ENCODE peak calls at places on chromosomes 4 and X, in nine cellular contexts. V is testis; T is GM03348; U is colonic mucosa; L is amniotic epithelial cell; P is bronchial epithelial cell; W is GM19239; M is NCI-H69; N is stimulated activated CD8-positive, alpha-beta memory T cell treated with anti-CD3 and anti-CD28 coated beads, Interleukin-7, amount 100 ng/mL, for 1 hour. H is an unnamed sample.
A peak's percentile ranks its signal among the peaks of the same experiment; 100 is the strongest.

GRCh38 chr4:100977746-100978397 is 369.5 kb downstream of the PPP3CA start:
- DNase-seq in W (no peak), T (peak; percentile 30), L (peak; percentile 82), M (peak; percentile 4), N (no peak), V (no peak), P (no peak), U (no peak), H (no peak)

GRCh38 chr4:5366421-5366820 is 315.1 kb downstream of the STK32B start:
- DNase-seq in M (no peak), P (peak; percentile 42), W (no peak), N (no peak), V (no peak), L (no peak), U (no peak), T (peak; percentile 73), H (no peak)

GRCh38 chrX:31353095-31353494 is 281.3 kb upstream of the FTHL17 start:
- DNase-seq in V (no peak), L (peak; percentile 56), N (no peak), U (no peak), P (peak; percentile 89), M (no peak), W (no peak), T (peak; percentile 46), H (no peak)

GRCh38 chr4:93384211-93384610 is 444.3 kb upstream of the ATOH1 start:
- DNase-seq in N (no peak), T (no peak), L (peak; percentile 21), P (no peak), W (no peak), M (no peak), U (no peak), V (no peak), H (no peak)

GRCh38 chr4:148261861-148262260 is 180.4 kb downstream of the NR3C2 start:
- DNase-seq in W (no peak), N (no peak), V (no peak), L (no peak), M (no peak), T (no peak), P (no peak), U (no peak), H (no peak)

GRCh38 chrX:54473993-54474859 is 21.8 kb downstream of the FGD1 start:
- DNase-seq in T (no peak), L (peak; percentile 16), V (no peak), M (no peak), U (no peak), P (peak; percentile 74), N (no peak), W (no peak), H (no peak)

GRCh38 chr4:155796031-155796430 is 37.2 kb downstream of the GUCY1B1 start:
- DNase-seq in W (no peak), P (peak; percentile 18), V (no peak), L (peak; percentile 76), N (no peak), T (peak; percentile 21), U (no peak), M (no peak), H (no peak)

GRCh38 chr4:127403523-127404084 is 229.2 kb upstream of the INTU start:
- DNase-seq in M (no peak), V (no peak), P (no peak), U (no peak), L (no peak), W (no peak), T (no peak), N (no peak), H (no peak)

GRCh38 chr4:84901173-84901572 is 65.3 kb downstream of the WDFY3 start:
- DNase-seq in M (peak; percentile 2), V (no peak), P (no peak), T (no peak), W (no peak), U (no peak), L (no peak), N (no peak), H (no peak)

GRCh38 chrX:84046403-84046984 is 141.5 kb downstream of the RPS6KA6 start:
- DNase-seq in P (peak; percentile 21), U (no peak), M (peak; percentile 55), T (peak; percentile 20), L (peak; percentile 17), N (no peak), V (peak; percentile 13), W (peak; percentile 0), H (no peak)

GRCh38 chrX:25012433-25012735 is 3.4 kb downstream of the ARX start:
- DNase-seq in U (no peak), T (no peak), M (peak; percentile 53), V (no peak), P (no peak), W (no peak), N (no peak), L (no peak), H (no peak)

GRCh38 chrX:39688576-39689373 is 409.0 kb downstream of the BCOR start:
- DNase-seq in T (peak; percentile 80), P (peak; percentile 5), U (peak; percentile 65), V (peak; percentile 53), M (peak; percentile 90), N (no peak), W (no peak), L (peak; percentile 47), H (no peak)

GRCh38 chrX:153061732-153062131 is 5.5 kb downstream of the PNMA3 start:
- DNase-seq in W (no peak), T (peak; percentile 42), U (no peak), N (no peak), P (peak; percentile 69), L (peak; percentile 37), V (no peak), M (no peak), H (no peak)

H was measured in GM18507.